ENCODE peak calls at places on chromosomes 1 and 21, in five cellular contexts. One of them, this sample, is unnamed.

GRCh38 chr1:119101563-119101962 is 38.9 kb downstream of the WARS2 start:
- DNase-seq in Ammon's horn: no peak
- DNase-seq in KG1: no peak
- DNase-seq in PC-3: no peak
- DNase-seq in iris pigment epithelial cell: peak
- DNase-seq in this sample: no peak

GRCh38 chr21:46317710-46318463 is 5.8 kb downstream of the C21orf58 start:
- DNase-seq in KG1: no peak
- DNase-seq in Ammon's horn: no peak
- DNase-seq in PC-3: no peak
- DNase-seq in iris pigment epithelial cell: no peak
- DNase-seq in this sample: no peak

GRCh38 chr21:37452222-37452621 is 85.6 kb downstream of the DYRK1A start:
- DNase-seq in PC-3: no peak
- DNase-seq in KG1: no peak
- DNase-seq in iris pigment epithelial cell: peak
- DNase-seq in Ammon's horn: peak
- DNase-seq in this sample: no peak

GRCh38 chr1:1200876-1201810 is 5.2 kb downstream of the TNFRSF18 start:
- DNase-seq in Ammon's horn: no peak
- DNase-seq in iris pigment epithelial cell: peak
- DNase-seq in PC-3: peak
- DNase-seq in KG1: no peak
- DNase-seq in this sample: peak

GRCh38 chr1:236284291-236284711 is 2.5 kb upstream of the ERO1B start:
- DNase-seq in PC-3: no peak
- DNase-seq in KG1: peak
- DNase-seq in Ammon's horn: peak
- DNase-seq in iris pigment epithelial cell: no peak
- DNase-seq in this sample: no peak

GRCh38 chr1:25896266-25896665 is 10.0 kb downstream of the STMN1 start:
- DNase-seq in Ammon's horn: no peak
- DNase-seq in KG1: no peak
- DNase-seq in PC-3: peak
- DNase-seq in iris pigment epithelial cell: peak
- DNase-seq in this sample: no peak

GRCh38 chr1:185811062-185811709 is 77.0 kb downstream of the HMCN1 start:
- DNase-seq in PC-3: no peak
- DNase-seq in Ammon's horn: no peak
- DNase-seq in KG1: no peak
- DNase-seq in iris pigment epithelial cell: no peak
- DNase-seq in this sample: no peak

GRCh38 chr1:198096390-198096789 is 60.4 kb upstream of the NEK7 start:
- DNase-seq in Ammon's horn: no peak
- DNase-seq in iris pigment epithelial cell: peak
- DNase-seq in PC-3: no peak
- DNase-seq in KG1: no peak
- DNase-seq in this sample: no peak

GRCh38 chr1:3634059-3634800 is 9.4 kb downstream of the TPRG1L start:
- DNase-seq in KG1: no peak
- DNase-seq in iris pigment epithelial cell: no peak
- DNase-seq in Ammon's horn: no peak
- DNase-seq in PC-3: no peak
- DNase-seq in this sample: no peak

GRCh38 chr1:200468264-200469001 is 58.6 kb upstream of the ZNF281 start:
- DNase-seq in KG1: no peak
- DNase-seq in iris pigment epithelial cell: no peak
- DNase-seq in Ammon's horn: no peak
- DNase-seq in PC-3: peak
- DNase-seq in this sample: no peak

GRCh38 chr1:201013991-201014815 is 9.3 kb downstream of the KIF21B start:
- DNase-seq in PC-3: no peak
- DNase-seq in KG1: no peak
- DNase-seq in Ammon's horn: peak
- DNase-seq in iris pigment epithelial cell: no peak
- DNase-seq in this sample: peak

GRCh38 chr1:181557313-181557712 is 74.0 kb downstream of the CACNA1E start:
- DNase-seq in iris pigment epithelial cell: no peak
- DNase-seq in Ammon's horn: no peak
- DNase-seq in KG1: no peak
- DNase-seq in PC-3: no peak
- DNase-seq in this sample: no peak

GRCh38 chr21:27839512-27840115 is 872.7 kb upstream of the ADAMTS5 start:
- DNase-seq in KG1: no peak
- DNase-seq in PC-3: peak
- DNase-seq in Ammon's horn: no peak
- DNase-seq in iris pigment epithelial cell: no peak
- DNase-seq in this sample: no peak

GRCh38 chr1:153598309-153599172 is 14.4 kb downstream of the S100A16 start:
- DNase-seq in KG1: peak
- DNase-seq in Ammon's horn: peak
- DNase-seq in PC-3: no peak
- DNase-seq in iris pigment epithelial cell: peak
- DNase-seq in this sample: peak

GRCh38 chr1:1202831-1203560 is 3.4 kb downstream of the TNFRSF18 start:
- DNase-seq in iris pigment epithelial cell: no peak
- DNase-seq in KG1: no peak
- DNase-seq in PC-3: no peak
- DNase-seq in Ammon's horn: no peak
- DNase-seq in this sample: no peak

GRCh38 chr1:64186138-64186897 is 17.1 kb upstream of the UBE2U start:
- DNase-seq in iris pigment epithelial cell: no peak
- DNase-seq in Ammon's horn: no peak
- DNase-seq in KG1: no peak
- DNase-seq in PC-3: no peak
- DNase-seq in this sample: no peak

GRCh38 chr1:228291906-228292608 is 84.2 kb downstream of the OBSCN start:
- DNase-seq in KG1: no peak
- DNase-seq in PC-3: no peak
- DNase-seq in Ammon's horn: no peak
- DNase-seq in iris pigment epithelial cell: no peak
- DNase-seq in this sample: peak

GRCh38 chr1:34771573-34771972 is 9.4 kb upstream of the GJB3 start:
- DNase-seq in iris pigment epithelial cell: no peak
- DNase-seq in PC-3: no peak
- DNase-seq in KG1: no peak
- DNase-seq in Ammon's horn: peak
- DNase-seq in this sample: no peak

GRCh38 chr21:26679299-26679698 is 106.2 kb upstream of the CYYR1 start:
- DNase-seq in Ammon's horn: no peak
- DNase-seq in PC-3: no peak
- DNase-seq in KG1: no peak
- DNase-seq in iris pigment epithelial cell: no peak
- DNase-seq in this sample: no peak

GRCh38 chr21:45016491-45017375 is 57.6 kb upstream of the ADARB1 start:
- DNase-seq in Ammon's horn: no peak
- DNase-seq in iris pigment epithelial cell: no peak
- DNase-seq in PC-3: no peak
- DNase-seq in KG1: no peak
- DNase-seq in this sample: peak

GRCh38 chr1:238568707-238569106 is 678.0 kb upstream of the ZP4 start:
- DNase-seq in KG1: no peak
- DNase-seq in iris pigment epithelial cell: no peak
- DNase-seq in Ammon's horn: no peak
- DNase-seq in PC-3: no peak
- DNase-seq in this sample: no peak

GRCh38 chr1:65147424-65148177 is 402 bp upstream of the AK4 start:
- DNase-seq in KG1: no peak
- DNase-seq in Ammon's horn: peak
- DNase-seq in iris pigment epithelial cell: peak
- DNase-seq in PC-3: peak
- DNase-seq in this sample: peak

GRCh38 chr1:207027221-207027777 is 5.3 kb downstream of the C1orf116 start:
- DNase-seq in PC-3: peak
- DNase-seq in KG1: no peak
- DNase-seq in iris pigment epithelial cell: peak
- DNase-seq in Ammon's horn: no peak
- DNase-seq in this sample: no peak

GRCh38 chr1:240093120-240093961 is 1.7 kb downstream of the FMN2 start:
- DNase-seq in iris pigment epithelial cell: peak
- DNase-seq in KG1: no peak
- DNase-seq in PC-3: no peak
- DNase-seq in Ammon's horn: no peak
- DNase-seq in this sample: no peak

GRCh38 chr1:114609826-114610225 is 28.4 kb upstream of the BCAS2 start:
- DNase-seq in iris pigment epithelial cell: no peak
- DNase-seq in Ammon's horn: no peak
- DNase-seq in PC-3: no peak
- DNase-seq in KG1: no peak
- DNase-seq in this sample: no peak

GRCh38 chr1:24770891-24771290 is 25.6 kb downstream of the CLIC4 start:
- DNase-seq in KG1: no peak
- DNase-seq in PC-3: no peak
- DNase-seq in iris pigment epithelial cell: peak
- DNase-seq in Ammon's horn: no peak
- DNase-seq in this sample: no peak

GRCh38 chr1:35264861-35265260 is 3.6 kb upstream of the ZMYM4 start:
- DNase-seq in iris pigment epithelial cell: peak
- DNase-seq in PC-3: peak
- DNase-seq in Ammon's horn: peak
- DNase-seq in KG1: peak
- DNase-seq in this sample: no peak

GRCh38 chr1:60921175-60921574 is 161.2 kb upstream of the NFIA start:
- DNase-seq in Ammon's horn: no peak
- DNase-seq in iris pigment epithelial cell: no peak
- DNase-seq in PC-3: no peak
- DNase-seq in KG1: no peak
- DNase-seq in this sample: no peak

GRCh38 chr1:77316006-77316405 is 34.2 kb downstream of the AK5 start:
- DNase-seq in Ammon's horn: no peak
- DNase-seq in PC-3: no peak
- DNase-seq in iris pigment epithelial cell: peak
- DNase-seq in KG1: no peak
- DNase-seq in this sample: no peak

GRCh38 chr1:60277269-60277668 is 203.7 kb upstream of the C1orf87 start:
- DNase-seq in iris pigment epithelial cell: no peak
- DNase-seq in KG1: no peak
- DNase-seq in Ammon's horn: no peak
- DNase-seq in PC-3: no peak
- DNase-seq in this sample: no peak

GRCh38 chr1:17005365-17005740 is 6.4 kb downstream of the ATP13A2 start:
- DNase-seq in KG1: no peak
- DNase-seq in iris pigment epithelial cell: no peak
- DNase-seq in PC-3: no peak
- DNase-seq in Ammon's horn: no peak
- DNase-seq in this sample: no peak

GRCh38 chr1:4803335-4803734 is 148.9 kb downstream of the AJAP1 start:
- DNase-seq in iris pigment epithelial cell: no peak
- DNase-seq in Ammon's horn: no peak
- DNase-seq in PC-3: no peak
- DNase-seq in KG1: no peak
- DNase-seq in this sample: no peak

GRCh38 chr1:218659911-218660677 is 315.0 kb downstream of the TGFB2 start:
- DNase-seq in PC-3: no peak
- DNase-seq in iris pigment epithelial cell: peak
- DNase-seq in KG1: no peak
- DNase-seq in Ammon's horn: no peak
- DNase-seq in this sample: no peak

GRCh38 chr1:180623579-180624347 is 8.1 kb upstream of the XPR1 start:
- DNase-seq in PC-3: peak
- DNase-seq in Ammon's horn: no peak
- DNase-seq in KG1: no peak
- DNase-seq in iris pigment epithelial cell: peak
- DNase-seq in this sample: no peak

GRCh38 chr21:17725339-17725738 is 93.8 kb downstream of the C21orf91 start:
- DNase-seq in KG1: no peak
- DNase-seq in PC-3: peak
- DNase-seq in Ammon's horn: no peak
- DNase-seq in iris pigment epithelial cell: no peak
- DNase-seq in this sample: no peak

GRCh38 chr1:189269011-189269410 is 1208.7 kb downstream of the BRINP3 start:
- DNase-seq in iris pigment epithelial cell: peak
- DNase-seq in Ammon's horn: no peak
- DNase-seq in PC-3: no peak
- DNase-seq in KG1: no peak
- DNase-seq in this sample: no peak

This sample was measured in posterior vena cava.